ENCODE peak calls at places on chromosome 2, in six cellular contexts. J, Q, D, B, M and W are unnamed samples.

GRCh38 chr2:79612999-79613398 is 100.1 kb downstream of the CTNNA2 start:
- DNase-seq in Q (no peak), D (no peak), M (no peak), J (no peak), B (no peak), W (no peak)

GRCh38 chr2:179344970-179345369 is 80.3 kb upstream of the SESTD1 start:
- DNase-seq in J (peak; percentile 9), B (no peak), M (peak; percentile 43), D (no peak), Q (no peak), W (no peak)

GRCh38 chr2:128329607-128330006 is 10.9 kb upstream of the HS6ST1 start:
- DNase-seq in B (peak; percentile 88), Q (no peak), J (no peak), D (peak; percentile 69), M (no peak), W (no peak)

GRCh38 chr2:11305958-11306357 is 38.5 kb downstream of the ROCK2 start:
- DNase-seq in Q (no peak), J (peak; percentile 82), D (peak; percentile 83), M (peak; percentile 11), B (peak; percentile 93), W (no peak)

GRCh38 chr2:68318686-68319396 is 908 bp downstream of the CNRIP1 start:
- DNase-seq in B (no peak), J (peak; percentile 8), Q (no peak), D (peak; percentile 4), M (no peak), W (no peak)

GRCh38 chr2:182038579-182038978 is 52.9 kb downstream of the PPP1R1C start:
- DNase-seq in D (peak; percentile 28), J (peak; percentile 69), B (peak; percentile 75), Q (no peak), M (peak; percentile 86), W (no peak)

GRCh38 chr2:99858951-99859596 is 283.3 kb downstream of the AFF3 start:
- DNase-seq in Q (no peak), B (no peak), M (no peak), D (no peak), J (no peak), W (no peak)

GRCh38 chr2:25981596-25982272 is 563 bp downstream of the KIF3C start:
- DNase-seq in J (no peak), Q (no peak), D (no peak), M (no peak), B (peak; percentile 24), W (peak; percentile 49)

GRCh38 chr2:3867451-3867850 is 164.1 kb downstream of the DCDC2C start:
- DNase-seq in J (no peak), D (no peak), M (no peak), Q (peak; percentile 62), B (no peak), W (no peak)

GRCh38 chr2:55115795-55116597 is 65.7 kb upstream of the RTN4 start:
- DNase-seq in J (peak; percentile 58), D (peak; percentile 54), Q (no peak), M (peak; percentile 72), B (peak; percentile 60), W (no peak)

GRCh38 chr2:82391386-82391785 is 2067.7 kb downstream of the SUCLG1 start:
- DNase-seq in D (no peak), Q (no peak), M (no peak), J (no peak), B (no peak), W (no peak)

GRCh38 chr2:2810504-2810903 is 479.4 kb upstream of the MYT1L start:
- DNase-seq in M (no peak), J (no peak), D (no peak), Q (no peak), B (no peak), W (no peak)